ENCODE peak calls at places on chromosomes 13 and 19, in ten cellular contexts. One of them, this sample, is unnamed.
A peak's percentile ranks its signal among the peaks of the same experiment; 100 is the strongest.

GRCh38 chr19:29616541-29616940 is 10.5 kb downstream of the POP4 start:
- DNase-seq in breast epithelium: no peak
- DNase-seq in uterus: no peak
- DNase-seq in transverse colon: no peak
- DNase-seq in tibial artery: no peak
- DNase-seq in upper lobe of right lung: no peak
- DNase-seq in CD8-positive, alpha-beta memory T cell: no peak
- DNase-seq in Peyer's patch: no peak
- DNase-seq in neural progenitor cell: no peak
- DNase-seq in adrenal gland: no peak
- DNase-seq in this sample: no peak

GRCh38 chr13:75091707-75092106 is 390.3 kb downstream of the TBC1D4 start:
- DNase-seq in uterus: no peak
- DNase-seq in CD8-positive, alpha-beta memory T cell: no peak
- DNase-seq in breast epithelium: no peak
- DNase-seq in adrenal gland: no peak
- DNase-seq in upper lobe of right lung: no peak
- DNase-seq in transverse colon: no peak
- DNase-seq in Peyer's patch: no peak
- DNase-seq in neural progenitor cell: no peak
- DNase-seq in tibial artery: no peak
- DNase-seq in this sample: no peak

GRCh38 chr13:74316531-74316930 is 182.3 kb upstream of the KLF12 start:
- DNase-seq in transverse colon: no peak
- DNase-seq in CD8-positive, alpha-beta memory T cell: no peak
- DNase-seq in upper lobe of right lung: no peak
- DNase-seq in uterus: no peak
- DNase-seq in neural progenitor cell: no peak
- DNase-seq in Peyer's patch: no peak
- DNase-seq in breast epithelium: no peak
- DNase-seq in adrenal gland: no peak
- DNase-seq in tibial artery: no peak
- DNase-seq in this sample: no peak

GRCh38 chr13:49357694-49358093 is 86.2 kb downstream of the CAB39L start:
- DNase-seq in tibial artery: no peak
- DNase-seq in uterus: no peak
- DNase-seq in upper lobe of right lung: no peak
- DNase-seq in adrenal gland: no peak
- DNase-seq in neural progenitor cell: no peak
- DNase-seq in transverse colon: no peak
- DNase-seq in Peyer's patch: no peak
- DNase-seq in CD8-positive, alpha-beta memory T cell: no peak
- DNase-seq in breast epithelium: no peak
- DNase-seq in this sample: no peak

GRCh38 chr19:35080613-35081170 is 34.9 kb upstream of the FXYD3 start:
- DNase-seq in upper lobe of right lung: no peak
- DNase-seq in Peyer's patch: no peak
- DNase-seq in CD8-positive, alpha-beta memory T cell: no peak
- DNase-seq in adrenal gland: peak; percentile 5
- DNase-seq in transverse colon: no peak
- DNase-seq in tibial artery: no peak
- DNase-seq in neural progenitor cell: no peak
- DNase-seq in uterus: no peak
- DNase-seq in breast epithelium: no peak
- DNase-seq in this sample: no peak

GRCh38 chr19:17089238-17089637 is 13.7 kb downstream of the MYO9B start:
- DNase-seq in Peyer's patch: no peak
- DNase-seq in adrenal gland: no peak
- DNase-seq in breast epithelium: no peak
- DNase-seq in tibial artery: no peak
- DNase-seq in CD8-positive, alpha-beta memory T cell: no peak
- DNase-seq in uterus: peak; percentile 56
- DNase-seq in transverse colon: no peak
- DNase-seq in upper lobe of right lung: no peak
- DNase-seq in neural progenitor cell: no peak
- DNase-seq in this sample: no peak

GRCh38 chr13:34371108-34371507 is 553.2 kb downstream of the RFC3 start:
- DNase-seq in neural progenitor cell: no peak
- DNase-seq in tibial artery: no peak
- DNase-seq in adrenal gland: no peak
- DNase-seq in breast epithelium: no peak
- DNase-seq in uterus: no peak
- DNase-seq in Peyer's patch: no peak
- DNase-seq in CD8-positive, alpha-beta memory T cell: no peak
- DNase-seq in upper lobe of right lung: no peak
- DNase-seq in transverse colon: no peak
- DNase-seq in this sample: no peak

GRCh38 chr13:73142091-73142490 is 83.3 kb downstream of the KLF5 start:
- DNase-seq in Peyer's patch: no peak
- DNase-seq in CD8-positive, alpha-beta memory T cell: no peak
- DNase-seq in neural progenitor cell: peak; percentile 20
- DNase-seq in uterus: no peak
- DNase-seq in upper lobe of right lung: no peak
- DNase-seq in tibial artery: no peak
- DNase-seq in adrenal gland: no peak
- DNase-seq in transverse colon: no peak
- DNase-seq in breast epithelium: no peak
- DNase-seq in this sample: peak; percentile 24

GRCh38 chr19:4229179-4229931 is at the start of gene EBI3:
- DNase-seq in upper lobe of right lung: no peak
- DNase-seq in tibial artery: no peak
- DNase-seq in neural progenitor cell: no peak
- DNase-seq in breast epithelium: no peak
- DNase-seq in Peyer's patch: no peak
- DNase-seq in adrenal gland: peak; percentile 39
- DNase-seq in CD8-positive, alpha-beta memory T cell: no peak
- DNase-seq in transverse colon: peak; percentile 34
- DNase-seq in uterus: no peak
- DNase-seq in this sample: no peak

GRCh38 chr13:110506396-110506795 is 55.1 kb downstream of the RAB20 start:
- DNase-seq in uterus: no peak
- DNase-seq in upper lobe of right lung: no peak
- DNase-seq in adrenal gland: no peak
- DNase-seq in neural progenitor cell: no peak
- DNase-seq in Peyer's patch: no peak
- DNase-seq in transverse colon: no peak
- DNase-seq in tibial artery: peak; percentile 67
- DNase-seq in breast epithelium: no peak
- DNase-seq in CD8-positive, alpha-beta memory T cell: no peak
- DNase-seq in this sample: no peak

GRCh38 chr19:35644987-35645679 is 3.0 kb upstream of the COX6B1 start:
- DNase-seq in breast epithelium: peak; percentile 58
- DNase-seq in Peyer's patch: peak; percentile 84
- DNase-seq in CD8-positive, alpha-beta memory T cell: peak; percentile 64
- DNase-seq in transverse colon: peak; percentile 92
- DNase-seq in uterus: peak; percentile 93
- DNase-seq in adrenal gland: peak; percentile 85
- DNase-seq in upper lobe of right lung: peak; percentile 91
- DNase-seq in neural progenitor cell: peak; percentile 96
- DNase-seq in tibial artery: peak; percentile 93
- DNase-seq in this sample: peak; percentile 92

GRCh38 chr19:50332264-50333038 is 3.3 kb upstream of the KCNC3 start:
- DNase-seq in upper lobe of right lung: peak; percentile 68
- DNase-seq in Peyer's patch: no peak
- DNase-seq in transverse colon: no peak
- DNase-seq in CD8-positive, alpha-beta memory T cell: no peak
- DNase-seq in adrenal gland: no peak
- DNase-seq in breast epithelium: peak; percentile 59
- DNase-seq in neural progenitor cell: peak; percentile 77
- DNase-seq in tibial artery: no peak
- DNase-seq in uterus: no peak
- DNase-seq in this sample: peak; percentile 38
- H3K27ac ChIP-seq in upper lobe of right lung: peak overlapping the region; percentile 83
- H3K27ac ChIP-seq in Peyer's patch: peak overlapping the region; percentile 79
- H3K27ac ChIP-seq in transverse colon: peak overlapping the region; percentile 48
- H3K27ac ChIP-seq in CD8-positive, alpha-beta memory T cell: peak overlapping the region; percentile 34
- H3K27ac ChIP-seq in adrenal gland: no peak overlapping the region
- H3K27ac ChIP-seq in breast epithelium: peak overlapping the region; percentile 88
- H3K27ac ChIP-seq in neural progenitor cell: peak overlapping the region; percentile 94
- H3K27ac ChIP-seq in tibial artery: no peak overlapping the region
- H3K27ac ChIP-seq in uterus: no peak overlapping the region
- H3K27ac ChIP-seq in this sample: peak overlapping the region; percentile 65

GRCh38 chr19:41668315-41668714 is 19.8 kb downstream of the CEACAM7 start:
- DNase-seq in upper lobe of right lung: no peak
- DNase-seq in adrenal gland: no peak
- DNase-seq in neural progenitor cell: no peak
- DNase-seq in CD8-positive, alpha-beta memory T cell: no peak
- DNase-seq in tibial artery: no peak
- DNase-seq in transverse colon: no peak
- DNase-seq in breast epithelium: no peak
- DNase-seq in Peyer's patch: no peak
- DNase-seq in uterus: no peak
- DNase-seq in this sample: no peak
- H3K9me3 ChIP-seq in upper lobe of right lung: peaks cover 14% of the 10 kb centered on the region
- H3K9me3 ChIP-seq in adrenal gland: no peaks in the 10 kb centered on the region
- H3K9me3 ChIP-seq in neural progenitor cell: peaks cover 28% of the 10 kb centered on the region
- H3K9me3 ChIP-seq in CD8-positive, alpha-beta memory T cell: peaks cover 9% of the 10 kb centered on the region
- H3K9me3 ChIP-seq in tibial artery: peaks cover 15% of the 10 kb centered on the region
- H3K9me3 ChIP-seq in transverse colon: peaks cover 16% of the 10 kb centered on the region
- H3K9me3 ChIP-seq in breast epithelium: peaks cover 38% of the 10 kb centered on the region
- H3K9me3 ChIP-seq in Peyer's patch: peaks cover 16% of the 10 kb centered on the region
- H3K9me3 ChIP-seq in uterus: no peaks in the 10 kb centered on the region
- H3K9me3 ChIP-seq in this sample: no peaks in the 10 kb centered on the region

DNA sequence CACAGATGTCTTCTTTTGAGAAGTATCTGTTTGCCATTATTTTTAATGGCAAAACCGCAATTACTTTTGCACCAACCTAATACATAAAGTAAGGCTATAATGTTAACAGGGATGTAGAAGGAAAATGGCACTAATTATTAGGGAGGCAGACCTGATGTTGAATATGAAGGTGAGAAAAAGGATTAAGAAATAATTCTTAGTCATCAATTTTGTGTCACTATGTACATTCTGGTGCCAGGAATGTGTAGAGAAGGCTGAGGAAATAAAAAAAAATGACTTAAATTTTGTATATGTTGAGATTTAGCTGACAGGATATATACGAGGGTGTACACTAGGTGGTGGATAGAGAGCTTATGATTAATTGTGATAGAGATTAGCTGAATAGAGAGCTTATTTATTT is 12.6 kb downstream of the ZNF585B start:
- DNase-seq in CD8-positive, alpha-beta memory T cell: no peak
- DNase-seq in neural progenitor cell: no peak
- DNase-seq in breast epithelium: no peak
- DNase-seq in adrenal gland: no peak
- DNase-seq in transverse colon: no peak
- DNase-seq in tibial artery: no peak
- DNase-seq in uterus: no peak
- DNase-seq in upper lobe of right lung: no peak
- DNase-seq in Peyer's patch: no peak
- DNase-seq in this sample: no peak
- H3K4me1 ChIP-seq in CD8-positive, alpha-beta memory T cell: no peaks in the 10 kb centered on the region
- H3K4me1 ChIP-seq in neural progenitor cell: no peaks in the 10 kb centered on the region
- H3K4me1 ChIP-seq in breast epithelium: no peaks in the 10 kb centered on the region
- H3K4me1 ChIP-seq in adrenal gland: no peaks in the 10 kb centered on the region
- H3K4me1 ChIP-seq in transverse colon: no peaks in the 10 kb centered on the region
- H3K4me1 ChIP-seq in tibial artery: no peaks in the 10 kb centered on the region
- H3K4me1 ChIP-seq in uterus: no peaks in the 10 kb centered on the region
- H3K4me1 ChIP-seq in upper lobe of right lung: no peaks in the 10 kb centered on the region
- H3K4me1 ChIP-seq in Peyer's patch: no peaks in the 10 kb centered on the region
- H3K4me1 ChIP-seq in this sample: no peaks in the 10 kb centered on the region

GRCh38 chr19:1856698-1857603 is 6.4 kb downstream of the KLF16 start:
- DNase-seq in uterus: peak; percentile 76
- DNase-seq in CD8-positive, alpha-beta memory T cell: peak; percentile 51
- DNase-seq in tibial artery: peak; percentile 89
- DNase-seq in adrenal gland: peak; percentile 96
- DNase-seq in transverse colon: peak; percentile 96
- DNase-seq in upper lobe of right lung: peak; percentile 92
- DNase-seq in Peyer's patch: peak; percentile 97
- DNase-seq in neural progenitor cell: peak; percentile 44
- DNase-seq in breast epithelium: peak; percentile 78
- DNase-seq in this sample: peak; percentile 86
- H3K27ac ChIP-seq in uterus: peak overlapping the region; percentile 70
- H3K27ac ChIP-seq in CD8-positive, alpha-beta memory T cell: peak overlapping the region; percentile 95
- H3K27ac ChIP-seq in tibial artery: peak overlapping the region; percentile 27
- H3K27ac ChIP-seq in adrenal gland: peak overlapping the region; percentile 81
- H3K27ac ChIP-seq in transverse colon: peak overlapping the region; percentile 95
- H3K27ac ChIP-seq in upper lobe of right lung: peak overlapping the region; percentile 94
- H3K27ac ChIP-seq in Peyer's patch: peak overlapping the region; percentile 98
- H3K27ac ChIP-seq in neural progenitor cell: no peak overlapping the region
- H3K27ac ChIP-seq in breast epithelium: peak overlapping the region; percentile 95
- H3K27ac ChIP-seq in this sample: peak overlapping the region; percentile 49

GRCh38 chr19:13781547-13781946 is 7.3 kb downstream of the C19orf53 start:
- DNase-seq in uterus: peak; percentile 86
- DNase-seq in breast epithelium: peak; percentile 60
- DNase-seq in CD8-positive, alpha-beta memory T cell: no peak
- DNase-seq in tibial artery: peak; percentile 95
- DNase-seq in adrenal gland: peak; percentile 92
- DNase-seq in transverse colon: peak; percentile 76
- DNase-seq in Peyer's patch: no peak
- DNase-seq in upper lobe of right lung: peak; percentile 76
- DNase-seq in neural progenitor cell: peak; percentile 90
- DNase-seq in this sample: peak; percentile 40
- H3K9me3 ChIP-seq in uterus: no peaks in the 10 kb centered on the region
- H3K9me3 ChIP-seq in breast epithelium: no peaks in the 10 kb centered on the region
- H3K9me3 ChIP-seq in CD8-positive, alpha-beta memory T cell: no peaks in the 10 kb centered on the region
- H3K9me3 ChIP-seq in tibial artery: no peaks in the 10 kb centered on the region
- H3K9me3 ChIP-seq in adrenal gland: no peaks in the 10 kb centered on the region
- H3K9me3 ChIP-seq in transverse colon: no peaks in the 10 kb centered on the region
- H3K9me3 ChIP-seq in Peyer's patch: no peaks in the 10 kb centered on the region
- H3K9me3 ChIP-seq in upper lobe of right lung: no peaks in the 10 kb centered on the region
- H3K9me3 ChIP-seq in neural progenitor cell: no peaks in the 10 kb centered on the region
- H3K9me3 ChIP-seq in this sample: no peaks in the 10 kb centered on the region

GRCh38 chr19:54208784-54209057 is 8.1 kb downstream of the RPS9 start:
- DNase-seq in adrenal gland: no peak
- DNase-seq in Peyer's patch: no peak
- DNase-seq in breast epithelium: no peak
- DNase-seq in uterus: no peak
- DNase-seq in upper lobe of right lung: no peak
- DNase-seq in CD8-positive, alpha-beta memory T cell: no peak
- DNase-seq in neural progenitor cell: no peak
- DNase-seq in transverse colon: no peak
- DNase-seq in tibial artery: no peak
- DNase-seq in this sample: no peak
- H3K4me1 ChIP-seq in adrenal gland: peaks cover 69% of the 10 kb centered on the region
- H3K4me1 ChIP-seq in Peyer's patch: peaks cover 10% of the 10 kb centered on the region
- H3K4me1 ChIP-seq in breast epithelium: peaks cover 16% of the 10 kb centered on the region
- H3K4me1 ChIP-seq in uterus: peaks cover 10% of the 10 kb centered on the region
- H3K4me1 ChIP-seq in upper lobe of right lung: peaks cover 68% of the 10 kb centered on the region
- H3K4me1 ChIP-seq in CD8-positive, alpha-beta memory T cell: peaks cover 75% of the 10 kb centered on the region
- H3K4me1 ChIP-seq in neural progenitor cell: peaks cover 11% of the 10 kb centered on the region
- H3K4me1 ChIP-seq in transverse colon: peaks cover 52% of the 10 kb centered on the region
- H3K4me1 ChIP-seq in tibial artery: peaks cover 34% of the 10 kb centered on the region
- H3K4me1 ChIP-seq in this sample: peaks cover 78% of the 10 kb centered on the region

DNA sequence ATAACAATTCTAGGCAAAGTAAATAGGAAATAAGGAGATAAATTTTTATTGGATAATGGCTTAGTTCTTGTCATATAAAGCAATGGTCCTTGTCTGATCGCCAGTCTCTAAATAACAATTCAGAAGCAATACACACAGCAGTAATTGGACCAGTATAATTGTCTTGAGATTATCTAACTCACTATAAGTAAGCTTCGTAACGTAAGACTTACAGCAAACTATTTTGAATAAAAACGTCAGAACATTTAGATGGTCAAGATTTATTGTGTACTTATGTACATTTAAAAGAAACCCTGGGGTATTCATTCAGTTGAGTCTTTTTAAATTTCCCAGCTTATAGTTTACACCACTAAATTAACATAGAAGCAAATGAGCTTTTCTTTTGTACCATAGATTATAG is 20.2 kb upstream of the TRPC4 start:
- DNase-seq in neural progenitor cell: no peak
- DNase-seq in transverse colon: no peak
- DNase-seq in Peyer's patch: no peak
- DNase-seq in uterus: no peak
- DNase-seq in upper lobe of right lung: no peak
- DNase-seq in adrenal gland: no peak
- DNase-seq in CD8-positive, alpha-beta memory T cell: no peak
- DNase-seq in tibial artery: no peak
- DNase-seq in breast epithelium: no peak
- DNase-seq in this sample: no peak
- H3K27ac ChIP-seq in neural progenitor cell: no peak overlapping the region
- H3K27ac ChIP-seq in transverse colon: no peak overlapping the region
- H3K27ac ChIP-seq in Peyer's patch: no peak overlapping the region
- H3K27ac ChIP-seq in uterus: no peak overlapping the region
- H3K27ac ChIP-seq in upper lobe of right lung: no peak overlapping the region
- H3K27ac ChIP-seq in adrenal gland: no peak overlapping the region
- H3K27ac ChIP-seq in CD8-positive, alpha-beta memory T cell: no peak overlapping the region
- H3K27ac ChIP-seq in tibial artery: no peak overlapping the region
- H3K27ac ChIP-seq in breast epithelium: no peak overlapping the region
- H3K27ac ChIP-seq in this sample: no peak overlapping the region